ENCODE peak calls at places on chromosomes 4 and X, in five cellular contexts. One of them, this sample, is unnamed.

GRCh38 chr4:170398228-170398627 is 308.5 kb upstream of the AADAT start:
- DNase-seq in ACHN: no peak
- DNase-seq in choroid plexus epithelial cell: no peak
- DNase-seq in omental fat pad: no peak
- DNase-seq in activated T-cell treated with anti-CD3 and anti-CD28 coated beads for 1 hour: no peak
- DNase-seq in this sample: peak; percentile 30

GRCh38 chr4:55635282-55635681 is 816 bp downstream of the NMU start:
- DNase-seq in ACHN: no peak
- DNase-seq in choroid plexus epithelial cell: no peak
- DNase-seq in omental fat pad: no peak
- DNase-seq in activated T-cell treated with anti-CD3 and anti-CD28 coated beads for 1 hour: no peak
- DNase-seq in this sample: no peak

GRCh38 chr4:4856071-4857000 is 3.1 kb upstream of the MSX1 start:
- DNase-seq in ACHN: peak; percentile 34
- DNase-seq in choroid plexus epithelial cell: no peak
- DNase-seq in omental fat pad: no peak
- DNase-seq in activated T-cell treated with anti-CD3 and anti-CD28 coated beads for 1 hour: no peak
- DNase-seq in this sample: no peak

GRCh38 chr4:102598102-102598758 is 97.1 kb downstream of the NFKB1 start:
- DNase-seq in ACHN: no peak
- DNase-seq in choroid plexus epithelial cell: peak; percentile 32
- DNase-seq in omental fat pad: no peak
- DNase-seq in activated T-cell treated with anti-CD3 and anti-CD28 coated beads for 1 hour: no peak
- DNase-seq in this sample: no peak

GRCh38 chr4:87982446-87982845 is 6.9 kb downstream of the SPP1 start:
- DNase-seq in ACHN: peak; percentile 29
- DNase-seq in choroid plexus epithelial cell: no peak
- DNase-seq in omental fat pad: no peak
- DNase-seq in activated T-cell treated with anti-CD3 and anti-CD28 coated beads for 1 hour: no peak
- DNase-seq in this sample: peak; percentile 16

GRCh38 chr4:146585761-146586333 is 52.8 kb upstream of the POU4F2 start:
- DNase-seq in ACHN: no peak
- DNase-seq in choroid plexus epithelial cell: peak; percentile 78
- DNase-seq in omental fat pad: no peak
- DNase-seq in activated T-cell treated with anti-CD3 and anti-CD28 coated beads for 1 hour: no peak
- DNase-seq in this sample: peak; percentile 66

GRCh38 chr4:115720611-115721010 is 607.2 kb upstream of the NDST4 start:
- DNase-seq in ACHN: no peak
- DNase-seq in choroid plexus epithelial cell: peak; percentile 6
- DNase-seq in omental fat pad: no peak
- DNase-seq in activated T-cell treated with anti-CD3 and anti-CD28 coated beads for 1 hour: no peak
- DNase-seq in this sample: no peak

GRCh38 chrX:150605603-150606002 is 37.2 kb downstream of the MTM1 start:
- DNase-seq in ACHN: no peak
- DNase-seq in choroid plexus epithelial cell: no peak
- DNase-seq in omental fat pad: no peak
- DNase-seq in activated T-cell treated with anti-CD3 and anti-CD28 coated beads for 1 hour: no peak
- DNase-seq in this sample: no peak

GRCh38 chrX:18674417-18674787 is 2.5 kb upstream of the RS1 start:
- DNase-seq in ACHN: no peak
- DNase-seq in choroid plexus epithelial cell: no peak
- DNase-seq in omental fat pad: no peak
- DNase-seq in activated T-cell treated with anti-CD3 and anti-CD28 coated beads for 1 hour: no peak
- DNase-seq in this sample: no peak

GRCh38 chrX:34810911-34811310 is 131.7 kb upstream of the FAM47B start:
- DNase-seq in ACHN: no peak
- DNase-seq in choroid plexus epithelial cell: no peak
- DNase-seq in omental fat pad: no peak
- DNase-seq in activated T-cell treated with anti-CD3 and anti-CD28 coated beads for 1 hour: no peak
- DNase-seq in this sample: no peak

GRCh38 chr4:39976945-39977488 is 694 bp downstream of the PDS5A start:
- DNase-seq in ACHN: peak; percentile 14
- DNase-seq in choroid plexus epithelial cell: peak; percentile 19
- DNase-seq in omental fat pad: no peak
- DNase-seq in activated T-cell treated with anti-CD3 and anti-CD28 coated beads for 1 hour: peak; percentile 23
- DNase-seq in this sample: no peak

GRCh38 chr4:66052426-66052825 is 382.1 kb upstream of the EPHA5 start:
- DNase-seq in ACHN: no peak
- DNase-seq in choroid plexus epithelial cell: no peak
- DNase-seq in omental fat pad: no peak
- DNase-seq in activated T-cell treated with anti-CD3 and anti-CD28 coated beads for 1 hour: no peak
- DNase-seq in this sample: peak; percentile 2

GRCh38 chrX:48513670-48514069 is 4.9 kb downstream of the PORCN start:
- DNase-seq in ACHN: no peak
- DNase-seq in choroid plexus epithelial cell: no peak
- DNase-seq in omental fat pad: no peak
- DNase-seq in activated T-cell treated with anti-CD3 and anti-CD28 coated beads for 1 hour: no peak
- DNase-seq in this sample: no peak

GRCh38 chrX:27966492-27966891 is 14.8 kb downstream of the DCAF8L1 start:
- DNase-seq in ACHN: no peak
- DNase-seq in choroid plexus epithelial cell: no peak
- DNase-seq in omental fat pad: no peak
- DNase-seq in activated T-cell treated with anti-CD3 and anti-CD28 coated beads for 1 hour: no peak
- DNase-seq in this sample: no peak

GRCh38 chr4:26217961-26218676 is 102.7 kb upstream of the RBPJ start:
- DNase-seq in ACHN: no peak
- DNase-seq in choroid plexus epithelial cell: peak; percentile 48
- DNase-seq in omental fat pad: no peak
- DNase-seq in activated T-cell treated with anti-CD3 and anti-CD28 coated beads for 1 hour: no peak
- DNase-seq in this sample: peak; percentile 48

GRCh38 chrX:138128025-138128671 is 562.2 kb downstream of the ZIC3 start:
- DNase-seq in ACHN: peak; percentile 14
- DNase-seq in choroid plexus epithelial cell: peak; percentile 34
- DNase-seq in omental fat pad: no peak
- DNase-seq in activated T-cell treated with anti-CD3 and anti-CD28 coated beads for 1 hour: no peak
- DNase-seq in this sample: peak; percentile 45

GRCh38 chr4:183335369-183335940 is 13.2 kb upstream of the CLDN24 start:
- DNase-seq in ACHN: peak; percentile 59
- DNase-seq in choroid plexus epithelial cell: peak; percentile 92
- DNase-seq in omental fat pad: no peak
- DNase-seq in activated T-cell treated with anti-CD3 and anti-CD28 coated beads for 1 hour: no peak
- DNase-seq in this sample: peak; percentile 94

GRCh38 chrX:49250066-49250465 is 14.4 kb downstream of the FOXP3 start:
- DNase-seq in ACHN: no peak
- DNase-seq in choroid plexus epithelial cell: no peak
- DNase-seq in omental fat pad: no peak
- DNase-seq in activated T-cell treated with anti-CD3 and anti-CD28 coated beads for 1 hour: no peak
- DNase-seq in this sample: no peak

GRCh38 chrX:124033821-124034220 is 72.3 kb downstream of the STAG2 start:
- DNase-seq in ACHN: no peak
- DNase-seq in choroid plexus epithelial cell: peak; percentile 38
- DNase-seq in omental fat pad: no peak
- DNase-seq in activated T-cell treated with anti-CD3 and anti-CD28 coated beads for 1 hour: no peak
- DNase-seq in this sample: peak; percentile 54

GRCh38 chr4:181503800-181504364 is 739.3 kb upstream of the TENM3 start:
- DNase-seq in ACHN: no peak
- DNase-seq in choroid plexus epithelial cell: no peak
- DNase-seq in omental fat pad: no peak
- DNase-seq in activated T-cell treated with anti-CD3 and anti-CD28 coated beads for 1 hour: no peak
- DNase-seq in this sample: no peak

GRCh38 chrX:46180258-46180687 is 364.9 kb downstream of the ZNF674 start:
- DNase-seq in ACHN: no peak
- DNase-seq in choroid plexus epithelial cell: peak; percentile 67
- DNase-seq in omental fat pad: no peak
- DNase-seq in activated T-cell treated with anti-CD3 and anti-CD28 coated beads for 1 hour: no peak
- DNase-seq in this sample: peak; percentile 89

GRCh38 chrX:150581093-150581775 is 12.8 kb downstream of the MTM1 start:
- DNase-seq in ACHN: peak; percentile 61
- DNase-seq in choroid plexus epithelial cell: peak; percentile 80
- DNase-seq in omental fat pad: no peak
- DNase-seq in activated T-cell treated with anti-CD3 and anti-CD28 coated beads for 1 hour: no peak
- DNase-seq in this sample: peak; percentile 72